ENCODE peak calls at places on chromosome 5, in nine cellular contexts. L is foreskin fibroblast; V is CD8-positive, alpha-beta T cell; K is neural progenitor cell; I is HCT116; U is astrocyte of the spinal cord; W is colonic mucosa; X is Peyer's patch; O is AG04450. C is an unnamed sample.

GRCh38 chr5:148125641-148126040 is 42.7 kb upstream of the SPINK14 start:
- DNase-seq in L (no peak), V (no peak), K (no peak), I (no peak), U (peak; percentile 15), W (no peak), X (no peak), O (no peak), C (no peak)

GRCh38 chr5:100864931-100865330 is 38.2 kb downstream of the ST8SIA4 start:
- DNase-seq in L (no peak), V (no peak), K (no peak), I (no peak), U (no peak), W (no peak), X (no peak), O (no peak), C (no peak)

GRCh38 chr5:150613991-150614650 is 26.3 kb upstream of the SYNPO start:
- DNase-seq in L (no peak), V (no peak), K (no peak), I (no peak), U (no peak), W (no peak), X (no peak), O (no peak), C (no peak)

GRCh38 chr5:143536364-143536763 is 132.9 kb upstream of the NR3C1 start:
- DNase-seq in L (peak; percentile 97), V (no peak), K (no peak), I (peak; percentile 37), U (peak; percentile 95), W (no peak), X (no peak), O (peak; percentile 96), C (peak; percentile 94)

GRCh38 chr5:18745591-18745987 is 1111.3 kb downstream of the TAF11L14 start:
- DNase-seq in L (no peak), V (peak; percentile 54), K (no peak), I (no peak), U (no peak), W (no peak), X (no peak), O (no peak), C (no peak)

GRCh38 chr5:23139338-23140171 is 286.4 kb upstream of the CDH12 start:
- DNase-seq in L (peak; percentile 0), V (no peak), K (peak; percentile 38), I (no peak), U (peak; percentile 5), W (no peak), X (no peak), O (no peak), C (no peak)

GRCh38 chr5:40603378-40603777 is 76.3 kb upstream of the PTGER4 start:
- DNase-seq in L (peak; percentile 42), V (no peak), K (peak; percentile 22), I (no peak), U (peak; percentile 64), W (no peak), X (no peak), O (no peak), C (peak; percentile 12)

GRCh38 chr5:96823900-96824351 is 16.2 kb upstream of the ERAP1 start:
- DNase-seq in L (peak; percentile 72), V (no peak), K (no peak), I (no peak), U (peak; percentile 71), W (no peak), X (no peak), O (no peak), C (peak; percentile 41)

GRCh38 chr5:96509721-96510383 is 76.8 kb upstream of the PCSK1 start:
- DNase-seq in L (peak; percentile 90), V (no peak), K (no peak), I (no peak), U (peak; percentile 85), W (no peak), X (no peak), O (peak; percentile 85), C (peak; percentile 92)

GRCh38 chr5:161058751-161059150 is 206.7 kb upstream of the ATP10B start:
- DNase-seq in L (no peak), V (no peak), K (no peak), I (no peak), U (peak; percentile 5), W (no peak), X (no peak), O (no peak), C (no peak)

GRCh38 chr5:150593996-150594395 is 46.5 kb upstream of the SYNPO start:
- DNase-seq in L (no peak), V (no peak), K (no peak), I (no peak), U (no peak), W (no peak), X (peak; percentile 44), O (no peak), C (no peak)

GRCh38 chr5:160500776-160501175 is 79.1 kb downstream of the PTTG1 start:
- DNase-seq in L (no peak), V (no peak), K (peak; percentile 23), I (no peak), U (no peak), W (no peak), X (no peak), O (no peak), C (no peak)

GRCh38 chr5:138466900-138467710 is 1.8 kb downstream of the EGR1 start:
- DNase-seq in L (peak; percentile 30), V (no peak), K (no peak), I (no peak), U (peak; percentile 9), W (no peak), X (no peak), O (peak; percentile 43), C (no peak)

GRCh38 chr5:107532182-107532878 is 138.4 kb downstream of the EFNA5 start:
- DNase-seq in L (no peak), V (no peak), K (peak; percentile 34), I (no peak), U (no peak), W (no peak), X (no peak), O (no peak), C (no peak)

DNA sequence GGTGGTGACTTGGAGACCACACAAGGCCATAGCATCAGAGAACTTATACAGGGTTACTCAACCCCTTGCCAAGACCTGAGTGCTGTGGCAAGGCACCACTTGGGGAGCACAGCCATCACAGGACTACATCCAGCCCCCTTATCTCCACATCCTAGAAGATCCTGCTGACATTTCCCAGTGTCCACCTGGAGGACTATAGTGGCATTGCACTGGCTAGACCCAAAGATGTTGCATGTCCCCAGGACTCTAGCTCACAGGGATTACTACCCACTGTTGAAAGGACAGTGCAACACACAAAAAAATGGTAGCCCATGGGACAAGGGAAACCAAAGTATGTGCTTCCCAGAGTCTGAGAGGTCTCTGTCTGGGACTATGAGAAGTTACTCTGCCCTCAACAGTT is 411.1 kb upstream of the NUDT12 start:
- DNase-seq in L (no peak), V (no peak), K (peak; percentile 1), I (no peak), U (no peak), W (no peak), X (no peak), O (no peak), C (no peak)
- TF ChIP-seq CTCF in L (peak; percentile 16), V (no peak), K (no peak), I (peak; percentile 57), U (peak; percentile 33), W (no peak), X (no peak), O (peak; percentile 37), C (peak; percentile 7)

GRCh38 chr5:43993634-43994395 is 390.8 kb downstream of the NNT start:
- DNase-seq in L (no peak), V (no peak), K (no peak), I (no peak), U (no peak), W (no peak), X (no peak), O (no peak), C (no peak)

GRCh38 chr5:44001675-44002380 is 387.4 kb downstream of the FGF10 start:
- DNase-seq in L (peak; percentile 26), V (no peak), K (no peak), I (no peak), U (peak; percentile 6), W (no peak), X (no peak), O (no peak), C (no peak)

GRCh38 chr5:44002381-44002901 is 386.8 kb downstream of the FGF10 start:
- DNase-seq in L (peak; percentile 73), V (no peak), K (no peak), I (peak; percentile 2), U (peak; percentile 28), W (no peak), X (no peak), O (no peak), C (no peak)

GRCh38 chr5:43996221-43996620 is 393.0 kb downstream of the FGF10 start:
- DNase-seq in L (no peak), V (no peak), K (no peak), I (no peak), U (no peak), W (no peak), X (no peak), O (no peak), C (no peak)

DNA sequence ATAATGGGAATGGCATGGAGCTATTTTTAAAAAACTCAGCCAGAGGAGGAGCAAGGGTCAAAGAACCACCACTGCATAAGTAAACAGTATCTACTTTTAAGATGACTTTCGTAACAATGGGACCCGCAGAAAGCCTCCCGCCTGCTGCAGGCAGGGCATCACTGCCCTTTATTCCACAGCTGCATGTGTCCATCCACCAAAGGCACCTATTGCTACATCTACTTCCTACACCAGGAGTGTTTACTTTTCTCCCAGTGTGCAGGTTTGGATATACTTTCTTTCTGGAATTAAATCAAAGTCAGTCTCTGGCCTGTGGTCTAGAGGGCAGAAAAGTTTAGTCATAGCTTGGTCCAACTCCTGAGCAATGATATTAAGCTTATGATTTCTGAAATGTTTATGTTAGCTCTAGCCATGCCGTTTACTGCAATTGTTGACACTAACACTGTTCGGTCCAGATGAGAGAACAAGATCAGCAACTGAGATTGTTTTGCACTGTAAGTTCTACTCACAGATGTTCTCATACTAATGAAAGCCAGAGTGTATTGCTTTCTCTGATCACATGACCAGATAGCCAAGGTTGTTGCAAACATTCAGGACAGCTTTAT is 391.5 kb downstream of the FGF10 start:
- DNase-seq in L (peak; percentile 73), V (no peak), K (peak; percentile 35), I (no peak), U (peak; percentile 12), W (no peak), X (no peak), O (peak; percentile 74), C (no peak)
- H3K4me3 ChIP-seq in L (no peak overlapping the region), V (no peak overlapping the region), K (no peak overlapping the region), I (no peak overlapping the region), U (no peak overlapping the region), W (no peak overlapping the region), X (no peak overlapping the region), O (no peak overlapping the region), C (no peak overlapping the region)

GRCh38 chr5:38515648-38516047 is 40.8 kb downstream of the LIFR start:
- DNase-seq in L (peak; percentile 41), V (no peak), K (peak; percentile 30), I (peak; percentile 4), U (no peak), W (no peak), X (no peak), O (no peak), C (no peak)
- TF ChIP-seq CTCF in L (peak; percentile 74), V (no peak), K (peak; percentile 45), I (peak; percentile 45), U (peak; percentile 74), W (no peak), X (no peak), O (peak; percentile 61), C (peak; percentile 57)

DNA sequence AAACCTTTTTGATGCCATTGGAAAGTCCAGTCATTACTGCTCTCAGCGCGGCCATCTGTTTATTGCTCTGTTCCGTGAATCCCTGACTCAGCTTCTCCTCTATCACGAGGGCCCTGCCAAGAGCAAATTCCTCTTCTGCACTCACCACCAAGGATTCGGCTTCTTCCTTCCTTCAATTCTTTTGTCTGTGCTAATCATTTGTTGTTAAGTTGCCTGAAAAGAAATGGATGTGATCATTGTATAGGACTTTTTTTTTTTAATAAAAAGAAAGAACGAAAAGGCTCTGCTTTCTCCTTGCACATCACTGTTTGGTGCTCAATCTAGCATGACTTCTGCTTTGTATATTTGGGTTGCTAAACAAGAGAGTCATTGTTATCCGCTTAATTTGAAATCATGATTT is 128.7 kb upstream of the PIK3R1 start:
- DNase-seq in L (peak; percentile 91), V (no peak), K (no peak), I (no peak), U (peak; percentile 83), W (peak; percentile 28), X (no peak), O (peak; percentile 37), C (peak; percentile 40)
- H3K4me3 ChIP-seq in L (no peak overlapping the region), V (no peak overlapping the region), K (no peak overlapping the region), I (no peak overlapping the region), U (no peak overlapping the region), W (no peak overlapping the region), X (no peak overlapping the region), O (no peak overlapping the region), C (no peak overlapping the region)

C was measured in AG04449.